ENCODE peak calls at places on chromosome 11, in six cellular contexts. O is kidney epithelial cell, A is adrenal gland, R is fibroblast of the aortic adventitia, F is psoas muscle, Z is ascending aorta. Q is an unnamed sample.
A peak's percentile ranks its signal among the peaks of the same experiment; 100 is the strongest.

GRCh38 chr11:64799256-64799924 is 3.6 kb downstream of the MAP4K2 start:
- DNase-seq in O (no peak), A (no peak), R (no peak), Z (no peak), F (peak; percentile 20), Q (no peak)

GRCh38 chr11:2704896-2705606 is 5.3 kb upstream of the KCNQ1OT1 start:
- DNase-seq in Z (no peak), O (no peak), F (peak; percentile 72), R (no peak), A (no peak), Q (no peak)

GRCh38 chr11:64056213-64056785 is 20.6 kb downstream of the FLRT1 start:
- DNase-seq in R (no peak), F (no peak), Z (no peak), A (no peak), O (no peak), Q (no peak)

GRCh38 chr11:66321606-66322005 is 4.8 kb upstream of the CD248 start:
- DNase-seq in F (peak; percentile 61), Z (no peak), R (peak; percentile 53), O (no peak), A (no peak), Q (no peak)

GRCh38 chr11:12088047-12088481 is 22.3 kb upstream of the MICAL2 start:
- DNase-seq in R (peak; percentile 73), A (no peak), Z (no peak), O (no peak), F (peak; percentile 68), Q (peak; percentile 75)

GRCh38 chr11:61293869-61294716 is 1.0 kb downstream of the VWCE start:
- DNase-seq in F (peak; percentile 80), A (peak; percentile 60), R (peak; percentile 49), Z (no peak), O (no peak), Q (peak; percentile 40)

GRCh38 chr11:61254403-61255025 is 13.5 kb downstream of the PGA5 start:
- DNase-seq in A (peak; percentile 71), R (peak; percentile 70), Z (no peak), F (peak; percentile 71), O (peak; percentile 9), Q (peak; percentile 56)

GRCh38 chr11:1222491-1223345 is at the start of gene MUC5B:
- DNase-seq in F (peak; percentile 51), R (peak; percentile 9), Z (no peak), A (peak; percentile 75), O (no peak), Q (no peak)

DNA sequence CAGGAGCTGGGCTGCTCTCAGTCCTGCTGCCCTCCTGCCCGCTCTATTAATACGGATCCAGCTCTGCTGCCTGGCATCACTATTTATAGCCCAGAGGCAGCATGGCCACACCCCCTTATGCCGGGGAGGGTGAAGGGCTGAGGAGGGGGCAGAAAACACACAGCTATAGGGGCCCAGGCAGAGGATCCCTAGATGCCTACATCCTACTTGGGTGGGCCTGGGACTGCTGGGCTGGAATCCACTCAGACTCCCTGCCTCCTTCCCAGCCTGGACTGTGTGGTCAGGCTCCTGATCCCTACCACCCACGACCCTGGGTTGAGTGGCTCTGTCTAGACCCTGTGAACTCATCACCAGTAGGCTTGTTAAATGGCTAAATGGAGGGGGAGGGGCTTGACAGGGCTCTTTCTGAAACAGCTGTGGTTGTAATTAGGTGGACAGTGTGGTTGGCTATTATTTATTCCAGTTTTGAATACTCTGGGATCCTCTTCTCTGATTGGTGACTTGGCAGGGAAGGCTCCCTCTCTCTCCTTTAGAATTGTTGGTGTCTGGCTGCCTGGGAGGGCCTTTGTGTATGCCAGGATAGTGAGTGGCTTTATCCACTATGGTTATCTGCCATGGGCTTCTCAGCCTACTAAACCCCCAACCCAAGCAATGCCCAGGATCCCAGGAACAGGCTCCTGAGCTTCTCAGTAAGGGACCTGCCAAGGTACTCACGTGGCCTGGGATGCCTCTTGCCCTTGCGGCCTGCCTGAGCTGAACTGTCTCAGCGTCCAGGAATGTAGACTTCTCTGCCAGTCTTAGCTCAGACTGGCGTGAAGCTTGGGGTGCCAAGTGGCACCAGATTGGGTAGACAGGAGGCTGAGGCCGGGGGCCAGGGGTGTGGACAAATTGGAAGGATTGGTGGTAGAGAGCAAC is 15.2 kb downstream of the PHLDB1 start:
- DNase-seq in F (peak; percentile 88), A (peak; percentile 88), O (no peak), R (peak; percentile 63), Z (no peak), Q (peak; percentile 87)
- H3K4me3 ChIP-seq in F (peak overlapping the region; percentile 68), A (no peak overlapping the region), O (peak overlapping the region; percentile 54), R (peak overlapping the region; percentile 70), Z (peak overlapping the region; percentile 73), Q (peak overlapping the region; percentile 71)

DNA sequence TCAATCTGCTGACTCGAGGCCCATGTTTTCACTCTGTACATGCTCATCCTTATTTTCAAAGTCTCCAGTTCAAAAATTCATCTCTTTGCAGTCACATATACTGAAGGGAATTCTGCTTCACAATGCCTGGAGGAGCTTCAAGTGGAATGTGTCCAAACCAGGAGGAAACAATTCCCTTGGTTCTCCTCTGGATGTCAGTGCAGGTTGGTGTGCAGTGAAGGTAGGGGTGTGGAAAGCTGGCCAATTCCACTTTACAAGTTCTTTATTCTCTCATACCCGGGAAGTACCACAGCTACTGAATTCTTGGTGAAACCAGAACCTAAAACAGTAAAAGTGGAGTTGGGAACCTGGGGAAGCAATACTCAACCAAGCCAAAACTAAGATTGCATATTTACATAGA is 57.3 kb downstream of the BDNF start:
- DNase-seq in A (no peak), R (peak; percentile 26), O (no peak), Z (no peak), F (no peak), Q (no peak)
- TF ChIP-seq CTCF in A (no peak), R (no peak), O (no peak), Z (no peak), F (no peak), Q (no peak)

GRCh38 chr11:45180888-45181594 is 34.6 kb downstream of the PRDM11 start:
- DNase-seq in Z (no peak), O (no peak), R (peak; percentile 31), F (peak; percentile 89), A (peak; percentile 83), Q (peak; percentile 37)

GRCh38 chr11:45179686-45180085 is 33.2 kb downstream of the PRDM11 start:
- DNase-seq in R (no peak), A (no peak), O (no peak), Z (no peak), F (no peak), Q (no peak)

GRCh38 chr11:45181595-45182550 is 35.4 kb downstream of the PRDM11 start:
- DNase-seq in A (no peak), Z (no peak), R (no peak), F (peak; percentile 61), O (no peak), Q (no peak)

GRCh38 chr11:45178890-45179663 is 32.6 kb downstream of the PRDM11 start:
- DNase-seq in A (no peak), O (no peak), R (peak; percentile 36), Z (no peak), F (no peak), Q (no peak)

GRCh38 chr11:45180158-45180887 is 33.9 kb downstream of the PRDM11 start:
- DNase-seq in F (peak; percentile 86), Z (no peak), A (peak; percentile 65), O (no peak), R (no peak), Q (no peak)
- H3K4me3 ChIP-seq in F (peak overlapping the region; percentile 71), Z (peak overlapping the region; percentile 60), A (peak overlapping the region; percentile 43), O (peak overlapping the region; percentile 49), R (peak overlapping the region; percentile 53), Q (peak overlapping the region; percentile 51)

GRCh38 chr11:77547047-77547836 is 42.5 kb upstream of the AQP11 start:
- DNase-seq in A (no peak), Z (no peak), R (no peak), F (no peak), O (no peak), Q (no peak)

GRCh38 chr11:77547863-77548551 is 41.7 kb upstream of the AQP11 start:
- DNase-seq in O (peak; percentile 34), R (peak; percentile 86), A (peak; percentile 63), F (no peak), Z (no peak), Q (peak; percentile 74)

GRCh38 chr11:77548552-77549439 is 41.0 kb upstream of the AQP11 start:
- DNase-seq in F (no peak), A (no peak), O (no peak), R (no peak), Z (no peak), Q (no peak)
- TF ChIP-seq CTCF in F (no peak), A (no peak), O (no peak), R (no peak), Z (no peak), Q (no peak)

DNA sequence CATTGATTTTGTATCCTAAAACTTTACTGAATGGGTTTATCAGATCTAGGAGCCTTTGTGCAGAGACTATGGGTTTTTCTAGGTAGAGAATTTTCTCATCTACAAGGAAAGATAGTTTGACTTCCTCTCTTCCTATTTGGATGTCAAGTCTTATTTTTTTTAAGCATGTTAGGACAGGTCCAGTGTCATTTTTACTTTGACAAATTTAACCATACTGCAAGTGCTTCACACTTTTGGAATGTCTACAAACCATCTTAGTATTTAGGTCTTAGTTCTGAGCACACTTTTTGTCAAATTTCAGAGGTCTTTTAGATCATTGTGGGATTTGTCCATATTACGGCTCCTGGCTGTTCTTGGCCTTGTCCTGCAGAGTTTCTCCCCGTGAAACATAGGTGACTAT is 715.2 kb upstream of the RAG2 start:
- DNase-seq in Z (no peak), R (no peak), F (no peak), O (no peak), A (no peak), Q (no peak)
- H3K4me3 ChIP-seq in Z (no peak overlapping the region), R (no peak overlapping the region), F (no peak overlapping the region), O (no peak overlapping the region), A (no peak overlapping the region), Q (no peak overlapping the region)

DNA sequence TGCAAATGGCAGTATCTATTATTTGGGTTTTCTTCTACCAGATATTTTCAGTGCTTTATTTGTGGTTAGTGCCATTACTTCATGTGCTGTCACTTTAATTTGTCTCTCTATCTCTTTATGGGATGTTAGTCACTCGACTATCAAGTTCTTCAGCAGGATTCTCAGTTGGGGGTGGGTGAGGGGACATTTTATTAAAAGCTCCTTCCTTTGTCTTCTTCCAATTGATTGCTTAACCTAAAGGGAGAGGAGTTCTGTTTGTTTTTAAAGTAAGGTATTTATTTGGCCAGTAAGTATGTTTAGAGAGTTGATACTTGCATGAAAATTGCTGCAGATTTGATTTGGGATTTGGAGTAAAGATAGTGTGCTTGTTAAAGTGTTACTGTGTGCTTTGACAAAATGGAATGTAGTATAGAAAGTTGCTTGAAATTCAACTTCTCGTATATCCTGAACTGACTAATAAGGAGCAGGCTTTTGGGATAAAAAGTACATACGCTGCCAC is 10.2 kb downstream of the YAP1 start:
- DNase-seq in Z (no peak), R (peak; percentile 12), O (no peak), F (no peak), A (no peak), Q (peak; percentile 66)
- TF ChIP-seq CTCF in Z (no peak), R (no peak), O (no peak), F (no peak), A (no peak), Q (no peak)

GRCh38 chr11:121483805-121484478 is 31.2 kb upstream of the SORL1-AS1 start:
- DNase-seq in F (no peak), O (no peak), A (no peak), R (no peak), Z (no peak), Q (no peak)
- H3K4me3 ChIP-seq in F (no peak overlapping the region), O (no peak overlapping the region), A (no peak overlapping the region), R (no peak overlapping the region), Z (no peak overlapping the region), Q (no peak overlapping the region)

DNA sequence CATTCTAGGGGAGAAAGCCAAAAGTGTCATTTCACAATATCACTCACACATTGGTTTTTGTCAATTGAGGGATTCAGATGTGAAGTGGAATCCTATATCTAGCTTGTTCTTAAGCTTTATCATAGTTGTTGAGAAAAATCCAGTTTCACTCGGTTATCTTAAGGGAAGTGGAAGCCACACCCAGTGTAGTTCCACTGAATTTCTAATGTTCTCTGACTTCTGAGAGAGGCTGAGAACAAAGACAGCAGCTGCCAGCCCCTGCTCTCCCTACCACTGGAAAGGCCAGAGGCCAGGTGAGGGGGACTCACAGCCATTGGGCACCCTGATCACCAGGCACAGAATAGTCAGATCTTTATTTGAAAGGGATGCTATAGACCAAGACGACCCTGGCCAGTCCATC is 53.7 kb downstream of the THAP12 start:
- DNase-seq in R (peak; percentile 32), O (no peak), F (no peak), A (no peak), Z (no peak), Q (no peak)
- TF ChIP-seq CTCF in R (no peak), O (no peak), F (no peak), A (no peak), Z (no peak), Q (no peak)